ENCODE peak calls at places on chromosomes 3 and 15, in four cellular contexts. P, C, I and N are unnamed samples.

GRCh38 chr3:76753599-76753998 is 286.3 kb upstream of the ROBO2 start:
- DNase-seq in P (no peak), C (no peak), I (no peak), N (no peak)

GRCh38 chr3:5013021-5013906 is 34.0 kb downstream of the BHLHE40 start:
- DNase-seq in P (no peak), C (peak; percentile 49), I (no peak), N (peak; percentile 62)

GRCh38 chr15:22979699-22980188 is 424 bp downstream of the CYFIP1 start:
- DNase-seq in P (peak; percentile 26), C (peak; percentile 45), I (peak; percentile 24), N (peak; percentile 37)

GRCh38 chr3:22980346-22980745 is 222.8 kb upstream of the UBE2E2 start:
- DNase-seq in P (no peak), C (peak; percentile 16), I (no peak), N (peak; percentile 59)

GRCh38 chr3:196740476-196741400 is 1.1 kb downstream of the PAK2 start:
- DNase-seq in P (peak; percentile 35), C (peak; percentile 65), I (peak; percentile 69), N (peak; percentile 63)

GRCh38 chr3:36429986-36430485 is 49.7 kb downstream of the STAC start:
- DNase-seq in P (no peak), C (no peak), I (no peak), N (no peak)

GRCh38 chr3:13133471-13133981 is 60.3 kb upstream of the IQSEC1 start:
- DNase-seq in P (no peak), C (no peak), I (no peak), N (no peak)

GRCh38 chr3:46624976-46625490 is 12.7 kb downstream of the FAM240A start:
- DNase-seq in P (no peak), C (no peak), I (no peak), N (no peak)

GRCh38 chr3:41195970-41196369 is 3.3 kb upstream of the CTNNB1 start:
- DNase-seq in P (no peak), C (no peak), I (no peak), N (no peak)

GRCh38 chr15:32956006-32956405 is 238.2 kb downstream of the GREM1 start:
- DNase-seq in P (no peak), C (peak; percentile 92), I (no peak), N (peak; percentile 73)

GRCh38 chr3:53278667-53279066 is 22.8 kb upstream of the TKT start:
- DNase-seq in P (no peak), C (no peak), I (no peak), N (no peak)

GRCh38 chr3:81920805-81921204 is 159.4 kb upstream of the GBE1 start:
- DNase-seq in P (no peak), C (no peak), I (no peak), N (no peak)

GRCh38 chr15:63025460-63025859 is 17.1 kb upstream of the TPM1 start:
- DNase-seq in P (no peak), C (no peak), I (no peak), N (no peak)

GRCh38 chr3:32502089-32502943 is at the start of gene CMTM6:
- DNase-seq in P (peak; percentile 86), C (peak; percentile 85), I (peak; percentile 87), N (peak; percentile 82)

GRCh38 chr3:109072208-109072607 is 45.7 kb downstream of the MORC1 start:
- DNase-seq in P (no peak), C (no peak), I (peak; percentile 8), N (no peak)